ENCODE peak calls at places on chromosomes 4 and X, in eight cellular contexts. One of them, this sample, is unnamed.

GRCh38 chr4:177638871-177639270 is 196.6 kb upstream of the AGA start:
- DNase-seq in uterus: no peak
- DNase-seq in heart right ventricle: no peak
- DNase-seq in right lobe of liver: no peak
- DNase-seq in colonic mucosa: no peak
- DNase-seq in Peyer's patch: no peak
- DNase-seq in neural progenitor cell: peak; percentile 3
- DNase-seq in foreskin keratinocyte: no peak
- DNase-seq in this sample: no peak

GRCh38 chr4:26326791-26327190 is 6.0 kb downstream of the RBPJ start:
- DNase-seq in uterus: no peak
- DNase-seq in Peyer's patch: no peak
- DNase-seq in right lobe of liver: no peak
- DNase-seq in neural progenitor cell: no peak
- DNase-seq in colonic mucosa: no peak
- DNase-seq in heart right ventricle: no peak
- DNase-seq in foreskin keratinocyte: peak; percentile 70
- DNase-seq in this sample: no peak

GRCh38 chr4:108477527-108478108 is 142.8 kb upstream of the RPL34 start:
- DNase-seq in right lobe of liver: no peak
- DNase-seq in foreskin keratinocyte: no peak
- DNase-seq in colonic mucosa: no peak
- DNase-seq in uterus: no peak
- DNase-seq in Peyer's patch: no peak
- DNase-seq in neural progenitor cell: no peak
- DNase-seq in heart right ventricle: no peak
- DNase-seq in this sample: no peak

GRCh38 chrX:2549874-2550273 is 49.1 kb upstream of the DHRSX start:
- DNase-seq in Peyer's patch: no peak
- DNase-seq in colonic mucosa: peak; percentile 28
- DNase-seq in heart right ventricle: no peak
- DNase-seq in neural progenitor cell: no peak
- DNase-seq in right lobe of liver: no peak
- DNase-seq in uterus: no peak
- DNase-seq in foreskin keratinocyte: no peak
- DNase-seq in this sample: no peak

GRCh38 chr4:80611366-80611765 is 275.8 kb downstream of the CFAP299 start:
- DNase-seq in uterus: no peak
- DNase-seq in neural progenitor cell: no peak
- DNase-seq in colonic mucosa: no peak
- DNase-seq in heart right ventricle: no peak
- DNase-seq in right lobe of liver: no peak
- DNase-seq in Peyer's patch: peak; percentile 49
- DNase-seq in foreskin keratinocyte: no peak
- DNase-seq in this sample: no peak

GRCh38 chr4:106530816-106531215 is 162.2 kb upstream of the GIMD1 start:
- DNase-seq in heart right ventricle: no peak
- DNase-seq in foreskin keratinocyte: no peak
- DNase-seq in neural progenitor cell: no peak
- DNase-seq in right lobe of liver: no peak
- DNase-seq in colonic mucosa: no peak
- DNase-seq in Peyer's patch: no peak
- DNase-seq in uterus: no peak
- DNase-seq in this sample: no peak

GRCh38 chr4:6493668-6494304 is 21.4 kb upstream of the PPP2R2C start:
- DNase-seq in heart right ventricle: no peak
- DNase-seq in right lobe of liver: no peak
- DNase-seq in uterus: no peak
- DNase-seq in colonic mucosa: peak; percentile 19
- DNase-seq in foreskin keratinocyte: peak; percentile 60
- DNase-seq in neural progenitor cell: peak; percentile 21
- DNase-seq in Peyer's patch: no peak
- DNase-seq in this sample: peak; percentile 67

GRCh38 chrX:23662853-23663252 is 4.4 kb upstream of the PRDX4 start:
- DNase-seq in foreskin keratinocyte: peak; percentile 53
- DNase-seq in colonic mucosa: no peak
- DNase-seq in right lobe of liver: no peak
- DNase-seq in Peyer's patch: no peak
- DNase-seq in neural progenitor cell: no peak
- DNase-seq in heart right ventricle: no peak
- DNase-seq in uterus: no peak
- DNase-seq in this sample: no peak

GRCh38 chrX:11386812-11387211 is 93.6 kb downstream of the AMELX start:
- DNase-seq in Peyer's patch: no peak
- DNase-seq in right lobe of liver: no peak
- DNase-seq in neural progenitor cell: no peak
- DNase-seq in colonic mucosa: no peak
- DNase-seq in uterus: no peak
- DNase-seq in heart right ventricle: no peak
- DNase-seq in foreskin keratinocyte: no peak
- DNase-seq in this sample: no peak

GRCh38 chr4:133865606-133866327 is 335.8 kb downstream of the PABPC4L start:
- DNase-seq in heart right ventricle: no peak
- DNase-seq in foreskin keratinocyte: peak; percentile 91
- DNase-seq in Peyer's patch: no peak
- DNase-seq in uterus: no peak
- DNase-seq in right lobe of liver: no peak
- DNase-seq in neural progenitor cell: peak; percentile 30
- DNase-seq in colonic mucosa: no peak
- DNase-seq in this sample: no peak

GRCh38 chrX:302975-303374 is 15.6 kb downstream of the GTPBP6 start:
- DNase-seq in colonic mucosa: no peak
- DNase-seq in uterus: no peak
- DNase-seq in neural progenitor cell: no peak
- DNase-seq in right lobe of liver: peak; percentile 16
- DNase-seq in foreskin keratinocyte: no peak
- DNase-seq in heart right ventricle: no peak
- DNase-seq in Peyer's patch: no peak
- DNase-seq in this sample: no peak

GRCh38 chrX:51047950-51048349 is 137.4 kb downstream of the BMP15 start:
- DNase-seq in uterus: no peak
- DNase-seq in foreskin keratinocyte: no peak
- DNase-seq in neural progenitor cell: peak; percentile 30
- DNase-seq in heart right ventricle: no peak
- DNase-seq in Peyer's patch: no peak
- DNase-seq in colonic mucosa: no peak
- DNase-seq in right lobe of liver: no peak
- DNase-seq in this sample: no peak

GRCh38 chr4:87973283-87974169 is 2.0 kb upstream of the SPP1 start:
- DNase-seq in colonic mucosa: peak; percentile 47
- DNase-seq in foreskin keratinocyte: peak; percentile 100
- DNase-seq in right lobe of liver: peak; percentile 66
- DNase-seq in Peyer's patch: peak; percentile 66
- DNase-seq in neural progenitor cell: peak; percentile 69
- DNase-seq in heart right ventricle: peak; percentile 43
- DNase-seq in uterus: peak; percentile 59
- DNase-seq in this sample: no peak

GRCh38 chr4:109040441-109040840 is 262.0 kb downstream of the COL25A1 start:
- DNase-seq in Peyer's patch: no peak
- DNase-seq in colonic mucosa: no peak
- DNase-seq in heart right ventricle: no peak
- DNase-seq in uterus: no peak
- DNase-seq in right lobe of liver: no peak
- DNase-seq in foreskin keratinocyte: no peak
- DNase-seq in neural progenitor cell: no peak
- DNase-seq in this sample: no peak

GRCh38 chr4:184489771-184490170 is 15.4 kb upstream of the IRF2 start:
- DNase-seq in Peyer's patch: no peak
- DNase-seq in heart right ventricle: no peak
- DNase-seq in foreskin keratinocyte: no peak
- DNase-seq in neural progenitor cell: no peak
- DNase-seq in uterus: no peak
- DNase-seq in colonic mucosa: no peak
- DNase-seq in right lobe of liver: no peak
- DNase-seq in this sample: no peak

GRCh38 chr4:159248383-159249178 is 145.7 kb downstream of the RAPGEF2 start:
- DNase-seq in right lobe of liver: no peak
- DNase-seq in uterus: no peak
- DNase-seq in colonic mucosa: no peak
- DNase-seq in heart right ventricle: no peak
- DNase-seq in foreskin keratinocyte: no peak
- DNase-seq in Peyer's patch: no peak
- DNase-seq in neural progenitor cell: no peak
- DNase-seq in this sample: no peak

GRCh38 chrX:133434197-133434820 is 19.0 kb upstream of the GPC4 start:
- DNase-seq in Peyer's patch: no peak
- DNase-seq in uterus: no peak
- DNase-seq in colonic mucosa: no peak
- DNase-seq in neural progenitor cell: no peak
- DNase-seq in right lobe of liver: no peak
- DNase-seq in heart right ventricle: no peak
- DNase-seq in foreskin keratinocyte: no peak
- DNase-seq in this sample: no peak

GRCh38 chrX:149691794-149692193 is 20.1 kb upstream of the MAGEA11 start:
- DNase-seq in Peyer's patch: no peak
- DNase-seq in foreskin keratinocyte: no peak
- DNase-seq in neural progenitor cell: no peak
- DNase-seq in right lobe of liver: no peak
- DNase-seq in colonic mucosa: no peak
- DNase-seq in heart right ventricle: no peak
- DNase-seq in uterus: no peak
- DNase-seq in this sample: no peak

GRCh38 chrX:149682956-149683947 is 28.6 kb upstream of the MAGEA11 start:
- DNase-seq in uterus: no peak
- DNase-seq in right lobe of liver: no peak
- DNase-seq in heart right ventricle: no peak
- DNase-seq in foreskin keratinocyte: no peak
- DNase-seq in colonic mucosa: no peak
- DNase-seq in Peyer's patch: no peak
- DNase-seq in neural progenitor cell: peak; percentile 20
- DNase-seq in this sample: no peak

GRCh38 chrX:149683966-149684730 is 27.7 kb upstream of the MAGEA11 start:
- DNase-seq in right lobe of liver: no peak
- DNase-seq in heart right ventricle: no peak
- DNase-seq in uterus: no peak
- DNase-seq in foreskin keratinocyte: no peak
- DNase-seq in Peyer's patch: no peak
- DNase-seq in colonic mucosa: no peak
- DNase-seq in neural progenitor cell: no peak
- DNase-seq in this sample: no peak

GRCh38 chrX:149682031-149682430 is 29.8 kb upstream of the MAGEA11 start:
- DNase-seq in foreskin keratinocyte: no peak
- DNase-seq in Peyer's patch: no peak
- DNase-seq in right lobe of liver: no peak
- DNase-seq in neural progenitor cell: no peak
- DNase-seq in colonic mucosa: no peak
- DNase-seq in heart right ventricle: no peak
- DNase-seq in uterus: no peak
- DNase-seq in this sample: no peak

GRCh38 chrX:149687991-149688390 is 23.9 kb upstream of the MAGEA11 start:
- DNase-seq in heart right ventricle: no peak
- DNase-seq in foreskin keratinocyte: no peak
- DNase-seq in neural progenitor cell: no peak
- DNase-seq in colonic mucosa: no peak
- DNase-seq in uterus: no peak
- DNase-seq in Peyer's patch: no peak
- DNase-seq in right lobe of liver: no peak
- DNase-seq in this sample: no peak
- H3K4me1 ChIP-seq in heart right ventricle: no peaks in the 10 kb centered on the region
- H3K4me1 ChIP-seq in foreskin keratinocyte: no peaks in the 10 kb centered on the region
- H3K4me1 ChIP-seq in neural progenitor cell: no peaks in the 10 kb centered on the region
- H3K4me1 ChIP-seq in colonic mucosa: no peaks in the 10 kb centered on the region
- H3K4me1 ChIP-seq in uterus: no peaks in the 10 kb centered on the region
- H3K4me1 ChIP-seq in Peyer's patch: no peaks in the 10 kb centered on the region
- H3K4me1 ChIP-seq in right lobe of liver: no peaks in the 10 kb centered on the region
- H3K4me1 ChIP-seq in this sample: no peaks in the 10 kb centered on the region

DNA sequence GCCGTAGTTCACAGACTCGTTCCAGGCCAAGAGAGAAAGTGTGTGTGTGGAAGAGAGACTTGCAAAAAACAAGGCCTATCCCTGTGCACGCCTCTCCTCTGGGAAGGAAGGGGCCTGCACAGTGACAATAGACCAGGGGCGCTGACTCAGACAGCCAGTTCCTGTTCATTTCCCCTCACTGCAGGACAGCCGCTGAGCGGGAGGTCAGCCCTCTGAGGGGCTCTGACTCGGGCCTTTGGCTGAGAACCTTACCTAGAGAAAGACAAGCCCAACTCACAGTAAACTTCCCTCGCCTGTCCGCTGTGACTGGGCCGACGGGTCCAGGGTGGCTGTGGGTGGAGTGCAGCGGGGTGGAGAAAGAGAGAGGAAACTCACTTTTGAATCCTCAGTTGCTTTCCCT is 52.1 kb downstream of the RTL5 start:
- DNase-seq in Peyer's patch: no peak
- DNase-seq in foreskin keratinocyte: no peak
- DNase-seq in colonic mucosa: no peak
- DNase-seq in neural progenitor cell: peak; percentile 13
- DNase-seq in heart right ventricle: peak; percentile 47
- DNase-seq in right lobe of liver: no peak
- DNase-seq in uterus: no peak
- DNase-seq in this sample: no peak
- H3K27ac ChIP-seq in Peyer's patch: no peak overlapping the region
- H3K27ac ChIP-seq in foreskin keratinocyte: no peak overlapping the region
- H3K27ac ChIP-seq in colonic mucosa: no peak overlapping the region
- H3K27ac ChIP-seq in neural progenitor cell: no peak overlapping the region
- H3K27ac ChIP-seq in heart right ventricle: peak overlapping the region; percentile 84
- H3K27ac ChIP-seq in right lobe of liver: no peak overlapping the region
- H3K27ac ChIP-seq in uterus: no peak overlapping the region
- H3K27ac ChIP-seq in this sample: no peak overlapping the region

GRCh38 chr4:110614173-110614948 is 8.5 kb downstream of the PITX2 start:
- DNase-seq in colonic mucosa: no peak
- DNase-seq in heart right ventricle: no peak
- DNase-seq in neural progenitor cell: peak; percentile 69
- DNase-seq in right lobe of liver: no peak
- DNase-seq in uterus: no peak
- DNase-seq in Peyer's patch: no peak
- DNase-seq in foreskin keratinocyte: peak; percentile 57
- DNase-seq in this sample: no peak
- H3K27me3 ChIP-seq in colonic mucosa: peaks cover 94% of the 10 kb centered on the region
- H3K27me3 ChIP-seq in heart right ventricle: peaks cover 100% of the 10 kb centered on the region
- H3K27me3 ChIP-seq in neural progenitor cell: peaks cover 91% of the 10 kb centered on the region
- H3K27me3 ChIP-seq in right lobe of liver: peaks cover 64% of the 10 kb centered on the region
- H3K27me3 ChIP-seq in uterus: peaks cover 92% of the 10 kb centered on the region
- H3K27me3 ChIP-seq in Peyer's patch: no peaks in the 10 kb centered on the region
- H3K27me3 ChIP-seq in foreskin keratinocyte: no peaks in the 10 kb centered on the region
- H3K27me3 ChIP-seq in this sample: peaks cover 96% of the 10 kb centered on the region

GRCh38 chr4:2489081-2489805 is 20.3 kb downstream of the RNF4 start:
- DNase-seq in heart right ventricle: no peak
- DNase-seq in right lobe of liver: peak; percentile 15
- DNase-seq in Peyer's patch: no peak
- DNase-seq in colonic mucosa: no peak
- DNase-seq in uterus: no peak
- DNase-seq in foreskin keratinocyte: no peak
- DNase-seq in neural progenitor cell: no peak
- DNase-seq in this sample: no peak

GRCh38 chr4:2484993-2485392 is 16.1 kb downstream of the RNF4 start:
- DNase-seq in colonic mucosa: peak; percentile 81
- DNase-seq in heart right ventricle: peak; percentile 75
- DNase-seq in right lobe of liver: peak; percentile 83
- DNase-seq in Peyer's patch: peak; percentile 94
- DNase-seq in uterus: peak; percentile 24
- DNase-seq in neural progenitor cell: peak; percentile 41
- DNase-seq in foreskin keratinocyte: no peak
- DNase-seq in this sample: peak; percentile 88

GRCh38 chr4:2489841-2490552 is 21.1 kb downstream of the RNF4 start:
- DNase-seq in Peyer's patch: no peak
- DNase-seq in heart right ventricle: no peak
- DNase-seq in foreskin keratinocyte: no peak
- DNase-seq in uterus: no peak
- DNase-seq in neural progenitor cell: no peak
- DNase-seq in colonic mucosa: no peak
- DNase-seq in right lobe of liver: peak; percentile 17
- DNase-seq in this sample: no peak

GRCh38 chr4:2486981-2487380 is 18.1 kb downstream of the RNF4 start:
- DNase-seq in neural progenitor cell: no peak
- DNase-seq in heart right ventricle: no peak
- DNase-seq in right lobe of liver: peak; percentile 7
- DNase-seq in uterus: no peak
- DNase-seq in colonic mucosa: no peak
- DNase-seq in Peyer's patch: no peak
- DNase-seq in foreskin keratinocyte: no peak
- DNase-seq in this sample: no peak

GRCh38 chr4:2487632-2488031 is 18.7 kb downstream of the RNF4 start:
- DNase-seq in uterus: no peak
- DNase-seq in neural progenitor cell: no peak
- DNase-seq in Peyer's patch: no peak
- DNase-seq in heart right ventricle: no peak
- DNase-seq in colonic mucosa: no peak
- DNase-seq in right lobe of liver: peak; percentile 3
- DNase-seq in foreskin keratinocyte: no peak
- DNase-seq in this sample: no peak
- H3K4me1 ChIP-seq in uterus: no peaks in the 10 kb centered on the region
- H3K4me1 ChIP-seq in neural progenitor cell: peaks cover 11% of the 10 kb centered on the region
- H3K4me1 ChIP-seq in Peyer's patch: peaks cover 29% of the 10 kb centered on the region
- H3K4me1 ChIP-seq in heart right ventricle: peaks cover 21% of the 10 kb centered on the region
- H3K4me1 ChIP-seq in colonic mucosa: peaks cover 16% of the 10 kb centered on the region
- H3K4me1 ChIP-seq in right lobe of liver: peaks cover 32% of the 10 kb centered on the region
- H3K4me1 ChIP-seq in foreskin keratinocyte: no peaks in the 10 kb centered on the region
- H3K4me1 ChIP-seq in this sample: peaks cover 65% of the 10 kb centered on the region

This sample was measured in suprapubic skin.